ENCODE peak calls at places on chromosomes 11 and 22, in five cellular contexts. One of them, this sample, is unnamed.

GRCh38 chr11:130999992-131000770 is 83.9 kb upstream of the SNX19 start:
- DNase-seq in IMR-90: peak; percentile 98
- DNase-seq in body of pancreas: no peak
- DNase-seq in endothelial cell: no peak
- DNase-seq in H9: no peak
- DNase-seq in this sample: no peak

GRCh38 chr11:112625816-112626215 is 335.4 kb upstream of the NCAM1 start:
- DNase-seq in IMR-90: no peak
- DNase-seq in body of pancreas: no peak
- DNase-seq in endothelial cell: no peak
- DNase-seq in H9: no peak
- DNase-seq in this sample: no peak

GRCh38 chr11:123474994-123475393 is 44.9 kb downstream of the GRAMD1B start:
- DNase-seq in IMR-90: peak; percentile 47
- DNase-seq in body of pancreas: no peak
- DNase-seq in endothelial cell: no peak
- DNase-seq in H9: no peak
- DNase-seq in this sample: no peak

GRCh38 chr22:37525073-37525745 is 6.0 kb upstream of the CARD10 start:
- DNase-seq in IMR-90: peak; percentile 84
- DNase-seq in body of pancreas: no peak
- DNase-seq in endothelial cell: no peak
- DNase-seq in H9: no peak
- DNase-seq in this sample: no peak

GRCh38 chr11:74019860-74020259 is 11.0 kb upstream of the UCP3 start:
- DNase-seq in IMR-90: peak; percentile 24
- DNase-seq in body of pancreas: no peak
- DNase-seq in endothelial cell: no peak
- DNase-seq in H9: no peak
- DNase-seq in this sample: no peak

GRCh38 chr22:24833881-24834495 is 28.0 kb downstream of the SGSM1 start:
- DNase-seq in IMR-90: no peak
- DNase-seq in body of pancreas: no peak
- DNase-seq in endothelial cell: no peak
- DNase-seq in H9: no peak
- DNase-seq in this sample: no peak

GRCh38 chr11:127843483-127844396 is 743.6 kb downstream of the ETS1 start:
- DNase-seq in IMR-90: peak; percentile 55
- DNase-seq in body of pancreas: peak; percentile 85
- DNase-seq in endothelial cell: peak; percentile 83
- DNase-seq in H9: peak; percentile 80
- DNase-seq in this sample: peak; percentile 43

GRCh38 chr11:59069082-59069481 is 17.0 kb upstream of the GLYATL1B start:
- DNase-seq in IMR-90: peak; percentile 5
- DNase-seq in body of pancreas: no peak
- DNase-seq in endothelial cell: no peak
- DNase-seq in H9: no peak
- DNase-seq in this sample: no peak

GRCh38 chr11:65266210-65266609 is 4.4 kb downstream of the POLA2 start:
- DNase-seq in IMR-90: no peak
- DNase-seq in body of pancreas: no peak
- DNase-seq in endothelial cell: no peak
- DNase-seq in H9: no peak
- DNase-seq in this sample: no peak

GRCh38 chr11:110463153-110463552 is 33.4 kb downstream of the FDX1 start:
- DNase-seq in IMR-90: peak; percentile 66
- DNase-seq in body of pancreas: no peak
- DNase-seq in endothelial cell: peak; percentile 64
- DNase-seq in H9: peak; percentile 58
- DNase-seq in this sample: no peak

GRCh38 chr11:85893378-85893777 is 38.2 kb downstream of the CCDC83 start:
- DNase-seq in IMR-90: no peak
- DNase-seq in body of pancreas: no peak
- DNase-seq in endothelial cell: no peak
- DNase-seq in H9: no peak
- DNase-seq in this sample: no peak

GRCh38 chr11:119742263-119742861 is 13.4 kb upstream of the NECTIN1 start:
- DNase-seq in IMR-90: no peak
- DNase-seq in body of pancreas: no peak
- DNase-seq in endothelial cell: no peak
- DNase-seq in H9: peak; percentile 80
- DNase-seq in this sample: no peak

GRCh38 chr11:94507485-94507884 is 4.8 kb upstream of the C11orf97 start:
- DNase-seq in IMR-90: no peak
- DNase-seq in body of pancreas: no peak
- DNase-seq in endothelial cell: no peak
- DNase-seq in H9: no peak
- DNase-seq in this sample: no peak

GRCh38 chr11:110755961-110756360 is 43.7 kb upstream of the ARHGAP20 start:
- DNase-seq in IMR-90: no peak
- DNase-seq in body of pancreas: no peak
- DNase-seq in endothelial cell: no peak
- DNase-seq in H9: no peak
- DNase-seq in this sample: no peak

GRCh38 chr22:31748490-31748889 is 1.4 kb downstream of the PRR14L start:
- DNase-seq in IMR-90: no peak
- DNase-seq in body of pancreas: no peak
- DNase-seq in endothelial cell: peak; percentile 26
- DNase-seq in H9: no peak
- DNase-seq in this sample: no peak

GRCh38 chr11:107014871-107015270 is 3.4 kb downstream of the GUCY1A2 start:
- DNase-seq in IMR-90: no peak
- DNase-seq in body of pancreas: no peak
- DNase-seq in endothelial cell: no peak
- DNase-seq in H9: no peak
- DNase-seq in this sample: no peak

GRCh38 chr11:13942908-13943505 is 19.5 kb upstream of the SPON1 start:
- DNase-seq in IMR-90: peak; percentile 24
- DNase-seq in body of pancreas: no peak
- DNase-seq in endothelial cell: no peak
- DNase-seq in H9: no peak
- DNase-seq in this sample: no peak

GRCh38 chr11:43941257-43941879 is 1.1 kb upstream of the C11orf96 start:
- DNase-seq in IMR-90: peak; percentile 39
- DNase-seq in body of pancreas: no peak
- DNase-seq in endothelial cell: no peak
- DNase-seq in H9: no peak
- DNase-seq in this sample: peak; percentile 7

GRCh38 chr11:66489636-66490035 is 9.4 kb downstream of the DPP3 start:
- DNase-seq in IMR-90: no peak
- DNase-seq in body of pancreas: no peak
- DNase-seq in endothelial cell: no peak
- DNase-seq in H9: no peak
- DNase-seq in this sample: no peak

GRCh38 chr11:46471943-46472661 is 80.5 kb upstream of the CHRM4 start:
- DNase-seq in IMR-90: no peak
- DNase-seq in body of pancreas: no peak
- DNase-seq in endothelial cell: no peak
- DNase-seq in H9: no peak
- DNase-seq in this sample: no peak
- TF ChIP-seq CTCF in IMR-90: no peak
- TF ChIP-seq CTCF in body of pancreas: no peak
- TF ChIP-seq CTCF in endothelial cell: no peak
- TF ChIP-seq CTCF in H9: no peak
- TF ChIP-seq CTCF in this sample: no peak

DNA sequence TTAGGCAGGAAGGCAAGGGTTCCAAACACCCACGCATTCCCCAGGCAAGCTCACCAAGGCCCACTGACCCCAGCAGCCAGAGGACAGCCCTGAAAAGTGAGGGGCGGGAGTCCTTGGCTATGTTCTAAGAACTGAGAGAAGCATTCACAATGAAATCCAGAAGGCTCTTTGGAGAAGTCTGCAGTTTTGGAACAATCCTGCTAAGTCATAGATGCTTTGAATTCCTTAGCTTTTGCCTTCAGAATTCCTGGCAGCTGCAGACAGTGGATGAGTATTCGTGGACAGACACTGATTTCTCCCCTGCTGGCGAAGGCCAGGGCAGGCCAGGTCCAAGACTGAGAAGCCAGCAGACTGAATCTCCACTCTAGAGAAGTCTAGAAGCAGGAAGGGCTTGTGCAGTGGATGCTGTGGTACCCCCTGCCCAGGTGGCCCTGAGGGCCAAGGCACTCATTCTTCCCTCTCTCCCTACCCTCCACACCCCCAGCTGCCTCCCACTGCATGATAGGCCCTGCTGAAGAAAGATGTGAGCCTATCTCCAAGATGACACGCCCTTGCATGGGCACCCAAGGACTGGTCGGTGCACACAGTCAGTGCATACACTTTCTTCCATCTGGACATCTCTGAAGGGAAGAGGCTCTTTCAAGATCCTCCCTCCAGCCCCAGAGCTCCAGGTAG is 133.2 kb upstream of the TEAD1 start:
- DNase-seq in IMR-90: peak; percentile 94
- DNase-seq in body of pancreas: no peak
- DNase-seq in endothelial cell: no peak
- DNase-seq in H9: no peak
- DNase-seq in this sample: no peak
- TF ChIP-seq CTCF in IMR-90: peak; percentile 42
- TF ChIP-seq CTCF in body of pancreas: no peak
- TF ChIP-seq CTCF in endothelial cell: no peak
- TF ChIP-seq CTCF in H9: no peak
- TF ChIP-seq CTCF in this sample: no peak

DNA sequence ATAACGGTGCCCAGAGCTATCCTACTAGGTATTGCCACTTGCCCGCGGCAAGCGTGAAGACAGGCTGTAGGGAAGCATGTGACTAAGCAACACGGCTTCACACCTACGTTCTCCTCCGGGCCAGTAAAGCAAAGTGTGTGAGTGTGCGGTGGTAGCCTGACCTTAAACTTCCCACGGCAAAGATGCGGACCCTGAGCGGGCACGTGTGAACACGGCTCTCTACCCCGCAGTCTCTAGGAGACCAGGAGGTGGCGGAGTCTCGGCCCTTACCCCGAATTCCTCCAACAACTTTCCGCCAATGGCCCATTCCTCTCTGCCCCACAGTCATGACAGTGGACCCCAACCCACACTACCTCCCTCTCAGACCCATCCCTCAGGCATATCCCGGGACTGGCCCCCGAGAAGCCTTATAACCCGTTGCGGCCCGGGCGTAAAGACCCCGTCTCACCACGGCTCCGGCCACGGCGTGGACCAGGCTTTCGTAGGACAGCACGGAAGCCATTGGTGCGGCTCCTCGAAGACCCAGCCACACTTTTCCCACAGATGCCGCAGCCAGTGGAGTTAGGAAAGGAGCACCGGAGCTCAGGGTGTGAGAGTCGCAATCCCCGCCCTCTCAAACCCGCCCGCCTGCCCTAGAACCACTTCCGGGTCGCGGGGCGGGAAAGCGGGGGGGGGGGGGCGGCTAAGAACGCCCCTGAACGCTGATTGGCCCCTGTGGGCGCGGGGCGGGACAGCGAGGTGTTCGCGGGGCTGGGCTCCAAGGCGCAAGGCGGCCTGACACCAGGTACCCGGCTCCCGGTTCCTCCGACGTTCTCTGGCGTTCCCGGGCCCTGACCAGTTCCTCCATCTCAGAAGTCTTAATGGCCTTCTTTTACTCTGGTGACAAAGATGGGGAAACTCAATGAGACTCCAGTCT is at the start of gene SLC25A17:
- DNase-seq in IMR-90: peak; percentile 69
- DNase-seq in body of pancreas: peak; percentile 91
- DNase-seq in endothelial cell: peak; percentile 81
- DNase-seq in H9: peak; percentile 95
- DNase-seq in this sample: peak; percentile 97
- TF ChIP-seq CTCF in IMR-90: peak; percentile 38
- TF ChIP-seq CTCF in body of pancreas: peak; percentile 55
- TF ChIP-seq CTCF in endothelial cell: no peak
- TF ChIP-seq CTCF in H9: peak; percentile 41
- TF ChIP-seq CTCF in this sample: peak; percentile 26

GRCh38 chr22:43848366-43849171 is 13.7 kb downstream of the SULT4A1 start:
- DNase-seq in IMR-90: peak; percentile 52
- DNase-seq in body of pancreas: peak; percentile 55
- DNase-seq in endothelial cell: peak; percentile 50
- DNase-seq in H9: peak; percentile 49
- DNase-seq in this sample: no peak
- TF ChIP-seq CTCF in IMR-90: peak; percentile 47
- TF ChIP-seq CTCF in body of pancreas: peak; percentile 39
- TF ChIP-seq CTCF in endothelial cell: no peak
- TF ChIP-seq CTCF in H9: peak; percentile 64
- TF ChIP-seq CTCF in this sample: no peak

GRCh38 chr11:121755191-121755590 is 302.4 kb upstream of the SORL1-AS1 start:
- DNase-seq in IMR-90: no peak
- DNase-seq in body of pancreas: no peak
- DNase-seq in endothelial cell: no peak
- DNase-seq in H9: no peak
- DNase-seq in this sample: no peak

GRCh38 chr11:121762820-121763219 is 310.1 kb upstream of the SORL1-AS1 start:
- DNase-seq in IMR-90: peak; percentile 52
- DNase-seq in body of pancreas: peak; percentile 14
- DNase-seq in endothelial cell: no peak
- DNase-seq in H9: peak; percentile 43
- DNase-seq in this sample: no peak

GRCh38 chr11:121761171-121761570 is 308.4 kb upstream of the SORL1-AS1 start:
- DNase-seq in IMR-90: no peak
- DNase-seq in body of pancreas: no peak
- DNase-seq in endothelial cell: no peak
- DNase-seq in H9: no peak
- DNase-seq in this sample: no peak

GRCh38 chr11:121754603-121755002 is 301.8 kb upstream of the SORL1-AS1 start:
- DNase-seq in IMR-90: peak; percentile 14
- DNase-seq in body of pancreas: no peak
- DNase-seq in endothelial cell: no peak
- DNase-seq in H9: no peak
- DNase-seq in this sample: no peak

DNA sequence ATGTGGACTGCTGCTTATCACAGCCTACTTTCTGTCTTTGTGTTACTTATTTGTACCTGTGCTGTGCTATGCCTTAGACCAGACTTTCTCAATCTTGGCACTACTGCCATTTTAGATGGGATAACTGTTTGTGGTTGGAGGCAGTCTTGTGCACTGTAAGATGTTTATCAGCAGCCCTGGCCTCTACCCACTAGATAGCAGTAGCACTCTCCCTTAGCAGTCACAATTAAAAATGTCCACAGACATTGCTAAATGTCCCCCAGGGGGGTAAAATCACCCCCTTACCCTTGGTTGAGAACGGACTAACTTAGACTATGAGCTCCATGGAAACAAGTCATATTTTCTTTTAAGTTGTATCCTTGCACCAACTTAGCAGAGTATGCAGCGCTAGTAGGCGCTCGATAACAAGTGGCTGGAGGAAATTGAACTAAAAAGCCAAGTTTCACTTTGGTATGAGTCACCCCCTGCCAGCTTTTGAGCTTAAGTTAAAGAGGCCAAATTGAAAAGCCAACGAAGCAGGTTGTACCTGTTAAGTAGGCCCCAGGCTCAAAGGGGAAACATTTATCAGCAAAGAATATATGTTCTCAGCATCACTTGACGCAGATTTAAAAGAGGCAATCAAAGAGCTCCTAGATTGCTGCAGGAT is 304.8 kb upstream of the SORL1-AS1 start:
- DNase-seq in IMR-90: no peak
- DNase-seq in body of pancreas: no peak
- DNase-seq in endothelial cell: no peak
- DNase-seq in H9: no peak
- DNase-seq in this sample: no peak
- TF ChIP-seq CTCF in IMR-90: no peak
- TF ChIP-seq CTCF in body of pancreas: no peak
- TF ChIP-seq CTCF in endothelial cell: no peak
- TF ChIP-seq CTCF in H9: no peak
- TF ChIP-seq CTCF in this sample: no peak

This sample was measured in GM10248.